ENCODE peak calls at places on chromosomes 11 and 22, in six cellular contexts. E is SK-N-SH, Y is GM12878, C is K562, X is H1, S is HepG2. F is an unnamed sample.

GRCh38 chr11:2409701-2410468 is 9.3 kb downstream of the TSSC4 start:
- DNase-seq in E (no peak), Y (no peak), C (no peak), X (no peak), S (peak), F (no peak)

GRCh38 chr11:109435121-109435742 is 13.2 kb downstream of the C11orf87 start:
- DNase-seq in E (no peak), Y (no peak), C (no peak), X (no peak), S (no peak), F (no peak)

GRCh38 chr11:7597620-7598019 is 75.7 kb downstream of the CYB5R2 start:
- DNase-seq in E (no peak), Y (no peak), C (no peak), X (no peak), S (no peak), F (no peak)

GRCh38 chr22:23067023-23067650 is 3.2 kb upstream of the GNAZ start:
- DNase-seq in E (no peak), Y (no peak), C (no peak), X (peak), S (no peak), F (no peak)

GRCh38 chr22:27507935-27508504 is 293.5 kb downstream of the MN1 start:
- DNase-seq in E (no peak), Y (no peak), C (no peak), X (no peak), S (no peak), F (no peak)

GRCh38 chr11:2652362-2652761 is 47.4 kb downstream of the KCNQ1OT1 start:
- DNase-seq in E (peak), Y (no peak), C (no peak), X (no peak), S (no peak), F (no peak)

GRCh38 chr11:103682318-103683184 is 353.9 kb upstream of the DDI1 start:
- DNase-seq in E (peak), Y (peak), C (peak), X (peak), S (peak), F (peak)

GRCh38 chr11:116833816-116834534 is 3.4 kb downstream of the APOA1 start:
- DNase-seq in E (no peak), Y (no peak), C (no peak), X (no peak), S (peak), F (no peak)

GRCh38 chr11:33706961-33707360 is 6.3 kb upstream of the C11orf91 start:
- DNase-seq in E (no peak), Y (no peak), C (no peak), X (no peak), S (no peak), F (no peak)

GRCh38 chr22:40033586-40034380 is 39.0 kb downstream of the FAM83F start:
- DNase-seq in E (no peak), Y (no peak), C (no peak), X (no peak), S (no peak), F (no peak)

GRCh38 chr22:50071432-50072166 is 13.5 kb upstream of the TTLL8 start:
- DNase-seq in E (no peak), Y (no peak), C (no peak), X (no peak), S (no peak), F (no peak)

GRCh38 chr11:71070490-71071455 is 181.6 kb downstream of the SHANK2 start:
- DNase-seq in E (no peak), Y (no peak), C (no peak), X (no peak), S (no peak), F (no peak)

GRCh38 chr11:127023991-127024390 is 23.4 kb upstream of the KIRREL3 start:
- DNase-seq in E (no peak), Y (no peak), C (no peak), X (no peak), S (no peak), F (no peak)

GRCh38 chr11:127013550-127013949 is 13.0 kb upstream of the KIRREL3 start:
- DNase-seq in E (no peak), Y (no peak), C (no peak), X (no peak), S (no peak), F (no peak)

GRCh38 chr11:127017482-127017881 is 16.9 kb upstream of the KIRREL3 start:
- DNase-seq in E (no peak), Y (no peak), C (peak), X (no peak), S (no peak), F (no peak)

DNA sequence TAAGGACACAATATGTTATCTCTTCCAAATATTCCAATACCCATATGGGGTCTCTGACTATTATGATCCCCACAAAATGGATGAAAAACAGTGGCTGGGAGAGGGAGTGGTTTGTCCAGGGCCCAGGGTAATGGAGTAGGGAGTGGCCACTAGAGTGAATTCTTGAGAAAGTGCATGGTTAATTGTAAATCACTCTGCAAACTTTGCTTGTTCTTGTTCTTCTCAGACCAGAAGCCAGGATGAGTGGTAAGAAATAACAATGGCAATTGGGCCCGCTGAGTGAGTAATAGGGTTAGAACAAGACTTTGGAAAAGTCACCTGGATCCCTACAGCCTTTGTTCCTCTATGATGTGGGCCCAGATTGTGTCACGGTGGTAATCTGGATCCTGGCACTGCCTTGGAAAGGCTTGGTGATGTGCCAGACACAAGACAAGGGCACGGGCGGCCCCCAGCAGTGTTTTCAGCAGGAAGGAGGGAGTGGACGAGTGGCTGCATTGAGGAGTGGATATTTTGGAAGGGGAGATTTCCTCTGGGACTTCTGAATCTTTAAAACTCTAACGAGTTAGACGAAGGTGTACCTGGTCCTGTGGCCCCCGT is 18.2 kb upstream of the KIRREL3 start:
- DNase-seq in E (no peak), Y (no peak), C (no peak), X (no peak), S (no peak), F (no peak)
- H3K27ac ChIP-seq in E (no peak), Y (no peak), C (no peak), X (no peak), S (no peak), F (no peak)

DNA sequence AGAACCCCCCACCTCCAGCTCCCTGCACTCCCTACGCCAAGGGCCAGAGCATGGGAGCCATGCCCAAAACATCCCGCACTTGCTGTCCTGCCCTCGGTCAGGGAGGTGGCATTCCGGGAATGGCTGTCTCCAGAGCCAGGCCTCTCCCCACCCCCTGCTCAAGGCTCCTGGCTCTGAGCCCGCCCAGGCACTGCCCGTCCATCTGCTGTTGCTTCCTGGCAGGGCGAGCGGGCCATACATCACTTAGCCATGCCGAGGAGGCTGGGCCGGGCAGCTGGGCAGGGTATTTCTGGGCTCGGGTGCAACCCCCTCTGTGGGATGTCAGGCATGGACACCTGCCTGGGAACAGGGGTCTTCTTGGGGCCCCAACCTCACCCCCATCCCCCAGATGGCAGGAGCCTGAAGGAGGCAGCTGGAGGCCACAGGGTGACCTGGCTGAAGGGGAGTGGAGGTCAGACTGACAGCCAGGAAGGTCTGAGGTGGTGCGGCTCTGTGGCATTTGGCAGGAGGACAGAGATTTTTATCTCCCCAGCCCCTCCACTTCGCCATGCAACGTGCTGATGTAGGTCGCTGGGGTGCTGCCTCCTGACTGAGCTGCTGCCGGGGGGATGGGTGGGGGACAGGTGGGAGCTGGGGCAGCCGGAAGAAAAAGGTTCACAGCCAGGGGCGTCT is 8.7 kb upstream of the CABP7 start:
- DNase-seq in E (peak), Y (no peak), C (no peak), X (no peak), S (no peak), F (no peak)
- TF ChIP-seq GABPA in E (no peak), Y (no peak), C (no peak), X (no peak), S (no peak), F (no peak)

GRCh38 chr11:110675548-110675947 is 36.7 kb downstream of the ARHGAP20 start:
- DNase-seq in E (no peak), Y (no peak), C (no peak), X (no peak), S (no peak), F (no peak)

DNA sequence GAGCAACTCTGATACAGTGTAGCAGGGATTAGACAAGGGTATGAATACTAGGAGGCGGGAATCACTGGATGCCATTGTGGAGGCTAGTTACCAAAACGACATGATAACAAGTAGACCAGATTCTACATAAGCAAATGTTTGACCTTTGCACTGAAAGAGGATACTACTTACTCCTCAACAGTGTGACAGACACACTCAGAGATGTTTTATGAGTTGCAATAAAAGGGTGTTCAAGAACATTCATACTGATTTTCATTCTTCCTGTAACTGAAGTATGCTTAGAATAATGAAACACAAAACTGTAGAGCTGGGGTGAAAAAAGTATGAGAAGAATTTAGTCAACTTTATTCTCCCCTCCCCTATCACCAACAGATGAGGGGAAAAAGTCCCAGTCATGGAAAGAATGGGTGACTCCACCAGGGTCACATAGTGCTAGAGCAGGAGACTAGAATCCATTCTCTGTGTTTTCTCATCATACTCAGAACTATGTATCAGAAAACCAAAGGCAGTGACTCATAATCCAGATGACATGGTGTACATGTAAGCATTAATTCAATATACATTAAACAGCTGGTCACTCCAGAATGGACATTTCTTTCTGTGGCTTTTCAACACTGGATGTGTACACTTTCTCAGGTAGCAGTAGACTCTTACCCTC is 32.8 kb downstream of the ARHGAP20 start:
- DNase-seq in E (no peak), Y (no peak), C (no peak), X (no peak), S (no peak), F (no peak)
- H3K27ac ChIP-seq in E (no peak), Y (no peak), C (no peak), X (no peak), S (no peak), F (no peak)

DNA sequence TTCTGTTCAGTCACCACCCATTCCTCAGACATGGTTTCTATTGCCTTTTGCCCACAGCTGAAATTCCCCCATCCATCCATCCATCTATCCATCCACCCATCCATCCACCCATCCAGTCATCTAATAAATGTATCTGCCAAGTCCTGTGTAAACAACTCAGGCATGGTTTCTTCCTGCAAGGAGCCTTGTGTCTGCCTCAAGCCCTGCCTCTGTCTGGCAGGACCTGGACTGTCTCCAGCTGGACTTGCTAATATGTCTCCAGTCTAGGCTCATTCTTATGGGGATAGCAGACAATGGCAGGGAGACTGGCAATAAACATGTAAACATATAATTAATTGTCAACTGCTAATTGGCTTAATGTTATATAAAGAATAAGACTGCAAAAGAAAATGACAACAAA is 64.7 kb upstream of the AMPD3 start:
- DNase-seq in E (no peak), Y (no peak), C (no peak), X (peak), S (no peak), F (no peak)
- TF ChIP-seq GABPA in E (no peak), Y (no peak), C (no peak), X (no peak), S (no peak), F (no peak)